ENCODE peak calls at places on chromosomes 4 and X, in seven cellular contexts. I is gastrocnemius medialis, X is fibroblast of lung, C is glutamatergic neuron, W is foreskin fibroblast, D is astrocyte, V is left ventricle myocardium inferior. M is an unnamed sample.

GRCh38 chr4:10099521-10100325 is 16.9 kb downstream of the WDR1 start:
- DNase-seq in I (no peak), X (no peak), C (no peak), W (no peak), D (no peak), V (no peak), M (no peak)

GRCh38 chrX:100648601-100649417 is 4.8 kb downstream of the SRPX2 start:
- DNase-seq in I (peak; percentile 16), X (peak; percentile 85), C (no peak), W (peak; percentile 72), D (peak; percentile 71), V (peak; percentile 20), M (no peak)

GRCh38 chr4:76626686-76627465 is 191.8 kb downstream of the SHROOM3 start:
- DNase-seq in I (no peak), X (peak; percentile 47), C (no peak), W (no peak), D (no peak), V (no peak), M (peak; percentile 18)

GRCh38 chrX:69324851-69325250 is 159.6 kb upstream of the PJA1 start:
- DNase-seq in I (no peak), X (no peak), C (no peak), W (no peak), D (no peak), V (no peak), M (no peak)

GRCh38 chrX:108156934-108157466 is 65.4 kb downstream of the ATG4A start:
- DNase-seq in I (no peak), X (no peak), C (no peak), W (no peak), D (no peak), V (no peak), M (no peak)

GRCh38 chr4:174217273-174218126 is 66.0 kb downstream of the FBXO8 start:
- DNase-seq in I (no peak), X (peak; percentile 52), C (peak; percentile 42), W (peak; percentile 57), D (peak; percentile 57), V (peak; percentile 42), M (no peak)

GRCh38 chrX:53494427-53494826 is 60.3 kb upstream of the HSD17B10 start:
- DNase-seq in I (no peak), X (peak; percentile 20), C (no peak), W (peak; percentile 41), D (no peak), V (no peak), M (no peak)

GRCh38 chr4:16573181-16573580 is 325.3 kb downstream of the LDB2 start:
- DNase-seq in I (no peak), X (peak; percentile 20), C (no peak), W (no peak), D (peak; percentile 75), V (no peak), M (no peak)

GRCh38 chrX:37847733-37848197 is 394 bp upstream of the DYNLT3 start:
- DNase-seq in I (no peak), X (no peak), C (no peak), W (no peak), D (no peak), V (no peak), M (no peak)

DNA sequence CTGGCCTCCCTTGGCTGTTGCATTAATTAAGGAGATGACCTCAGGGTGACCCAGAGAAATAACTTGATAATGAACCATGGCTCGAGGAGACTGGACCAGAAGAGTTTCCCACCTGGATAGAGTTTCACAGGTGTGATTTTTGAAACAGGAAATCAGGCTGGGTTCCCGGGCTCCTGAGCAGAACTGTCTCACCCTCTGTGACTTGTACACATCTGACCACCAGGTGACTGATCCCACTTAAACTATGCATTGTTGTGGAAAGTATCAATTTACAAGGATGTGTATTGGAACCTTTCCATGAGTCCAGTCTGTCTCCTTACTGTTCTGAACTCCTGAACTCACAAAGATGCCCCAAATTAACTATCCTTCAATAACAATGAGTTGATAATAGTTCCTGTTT is 220.3 kb downstream of the PTTG2 start:
- DNase-seq in I (no peak), X (no peak), C (no peak), W (no peak), D (no peak), V (no peak), M (no peak)
- TF ChIP-seq CTCF in I (no peak), X (no peak), C (no peak), W (no peak), D (no peak), V (no peak), M (no peak)

GRCh38 chrX:125205084-125205917 is 114.4 kb upstream of the TEX13C start:
- DNase-seq in I (peak; percentile 43), X (peak; percentile 0), C (peak; percentile 63), W (no peak), D (no peak), V (peak; percentile 49), M (peak; percentile 63)

GRCh38 chrX:125203737-125204578 is 115.7 kb upstream of the TEX13C start:
- DNase-seq in I (peak; percentile 19), X (no peak), C (peak; percentile 53), W (no peak), D (no peak), V (peak; percentile 32), M (peak; percentile 30)

GRCh38 chrX:125203379-125203736 is 116.3 kb upstream of the TEX13C start:
- DNase-seq in I (no peak), X (no peak), C (peak; percentile 34), W (no peak), D (no peak), V (peak; percentile 10), M (peak; percentile 19)

GRCh38 chrX:125202486-125203378 is 116.9 kb upstream of the TEX13C start:
- DNase-seq in I (no peak), X (no peak), C (no peak), W (no peak), D (no peak), V (peak; percentile 9), M (peak; percentile 3)

DNA sequence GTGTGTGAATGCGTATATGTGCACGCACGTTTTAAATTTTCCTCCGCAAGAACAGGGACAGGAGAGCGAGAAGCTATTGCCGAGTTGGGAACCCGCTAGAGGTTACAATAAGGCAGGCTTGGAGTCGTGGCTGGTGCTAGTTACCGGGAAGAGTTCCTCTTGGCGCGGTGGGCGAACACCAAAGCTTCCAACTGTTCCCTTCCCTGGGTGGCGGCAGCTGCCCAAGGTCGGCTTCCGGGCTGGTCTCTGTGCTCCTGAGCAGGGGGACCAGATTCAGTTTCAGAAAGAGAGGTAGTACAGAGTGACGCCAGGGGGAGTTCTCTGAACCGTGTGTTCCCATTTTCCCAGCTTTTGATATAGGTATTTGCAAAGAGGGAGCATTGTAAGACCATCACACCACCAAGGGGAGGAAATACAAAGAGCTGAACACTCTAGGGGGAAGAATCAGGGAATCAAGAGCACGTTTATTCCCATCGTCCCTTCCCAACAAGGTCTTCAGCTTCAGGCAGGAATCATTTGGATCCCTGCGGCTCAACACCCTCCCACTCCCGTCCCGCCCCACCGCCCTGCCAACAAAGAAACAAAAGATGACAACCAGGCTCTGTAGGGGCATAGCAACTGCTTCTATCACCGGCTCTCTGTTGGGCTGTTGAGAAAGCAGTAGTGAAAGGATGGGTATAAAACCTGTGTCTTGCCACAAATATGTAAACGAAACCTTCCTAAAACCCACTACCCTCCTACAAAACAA is 113.6 kb upstream of the TEX13C start:
- DNase-seq in I (peak; percentile 8), X (no peak), C (peak; percentile 45), W (no peak), D (no peak), V (peak; percentile 12), M (peak; percentile 22)
- TF ChIP-seq CTCF in I (no peak), X (no peak), C (no peak), W (no peak), D (no peak), V (no peak), M (no peak)

GRCh38 chr4:31516520-31516919 is 796.4 kb downstream of the PCDH7 start:
- DNase-seq in I (no peak), X (no peak), C (no peak), W (no peak), D (no peak), V (no peak), M (no peak)
- TF ChIP-seq CTCF in I (no peak), X (no peak), C (no peak), W (no peak), D (no peak), V (no peak), M (no peak)

DNA sequence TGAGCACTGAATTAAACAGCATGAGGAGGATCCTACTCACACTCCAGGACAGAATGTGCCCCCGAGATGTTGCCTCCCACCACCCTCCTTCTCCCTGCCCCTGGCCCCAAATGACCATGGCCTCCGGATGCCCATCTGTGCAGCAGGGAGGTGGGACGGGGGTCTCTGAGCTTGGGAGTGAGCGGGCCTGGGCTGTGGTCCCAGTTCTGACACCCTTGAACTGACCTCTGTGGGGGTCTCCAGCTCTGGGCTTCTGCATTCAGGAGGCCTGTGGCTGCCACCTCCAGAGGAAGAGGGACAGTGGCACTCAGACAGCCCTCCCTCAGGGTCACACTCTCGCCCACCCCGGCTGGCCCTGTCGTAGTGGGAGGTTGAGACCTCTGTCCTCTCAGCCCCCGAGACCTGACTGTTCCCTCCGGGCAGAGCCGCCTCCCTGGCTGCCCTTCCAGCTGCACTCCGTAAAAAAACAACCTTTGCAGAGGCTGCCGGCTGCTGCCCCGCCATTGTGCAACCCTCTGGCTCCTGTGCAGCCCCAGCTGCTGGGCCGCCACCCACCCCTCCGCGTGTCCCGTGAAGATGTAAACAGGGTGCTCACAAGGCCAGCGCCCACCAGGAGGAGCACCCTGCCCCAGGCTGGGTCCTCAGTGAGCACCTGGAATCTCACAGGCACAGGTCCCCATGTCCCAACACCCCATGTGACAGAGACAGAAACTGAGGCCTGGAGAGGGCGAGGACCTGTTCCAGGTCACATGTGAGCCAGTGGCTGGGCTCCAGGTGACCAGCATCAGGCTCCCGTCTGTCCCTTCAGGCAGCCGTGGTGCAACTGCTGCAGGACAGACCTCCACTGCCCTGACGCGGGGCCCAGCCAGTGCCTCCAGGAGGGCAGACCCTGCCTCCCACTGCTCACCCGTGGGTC is 39.6 kb downstream of the HTRA3 start:
- DNase-seq in I (peak; percentile 87), X (peak; percentile 73), C (peak; percentile 15), W (no peak), D (no peak), V (peak; percentile 81), M (no peak)
- TF ChIP-seq CTCF in I (peak; percentile 33), X (peak; percentile 36), C (no peak), W (no peak), D (no peak), V (peak; percentile 47), M (no peak)

DNA sequence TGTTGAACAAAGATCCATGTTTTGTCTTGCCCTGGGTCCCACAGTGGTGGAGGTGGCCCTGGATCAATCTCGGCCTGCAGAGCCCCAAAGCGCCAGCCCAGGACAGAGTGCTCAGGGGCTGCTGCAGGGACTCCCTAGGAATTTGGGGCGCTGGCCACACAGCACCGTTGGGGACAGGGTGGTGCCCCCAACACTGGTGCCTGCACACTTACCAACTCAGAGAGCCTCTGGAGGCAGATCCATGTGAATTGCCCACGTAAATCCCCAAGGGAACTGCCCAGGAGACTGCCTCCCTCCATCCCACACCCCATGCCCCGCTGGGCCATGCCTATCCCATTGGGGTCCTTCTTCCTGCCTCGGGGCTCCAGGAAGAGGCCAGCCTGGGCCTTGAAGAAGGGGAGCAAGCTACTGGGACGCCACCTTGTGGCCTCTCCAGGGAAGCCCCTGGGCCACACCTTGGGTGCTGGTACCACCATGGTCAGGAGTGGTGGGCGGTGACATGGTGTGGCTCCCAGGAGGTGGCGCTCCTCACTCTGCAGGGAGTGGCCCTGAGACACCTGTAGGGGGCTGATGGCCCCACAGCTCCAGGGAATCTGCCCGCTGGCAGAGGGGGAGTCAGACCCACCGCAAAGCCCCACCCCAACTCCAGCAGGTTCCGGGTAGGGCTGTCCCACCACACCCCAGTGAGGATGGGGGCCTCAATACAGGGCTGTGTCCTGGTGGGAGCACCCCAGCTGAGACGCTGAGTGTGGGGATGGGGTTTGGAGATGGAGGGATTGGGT is 22.8 kb downstream of the CFAP99 start:
- DNase-seq in I (peak; percentile 39), X (peak; percentile 51), C (peak; percentile 61), W (no peak), D (peak; percentile 12), V (peak; percentile 47), M (peak; percentile 76)
- TF ChIP-seq CTCF in I (peak; percentile 36), X (peak; percentile 73), C (peak; percentile 67), W (peak; percentile 70), D (peak; percentile 44), V (peak; percentile 74), M (peak; percentile 63)

M was measured in endothelial cell.